ENCODE peak calls at places on chromosomes 2 and 18, in nine cellular contexts. One of them, this sample, is unnamed.

GRCh38 chr2:24878341-24878740 is 41.7 kb downstream of the ADCY3 start:
- DNase-seq in PC-3: no peak
- DNase-seq in SK-N-MC: no peak
- DNase-seq in mucosa of descending colon: no peak
- DNase-seq in neural progenitor cell: no peak
- DNase-seq in right cardiac atrium: no peak
- DNase-seq in stomach: no peak
- DNase-seq in lower lobe of right lung: no peak
- DNase-seq in heart left ventricle: no peak
- DNase-seq in this sample: no peak

GRCh38 chr2:1674276-1674675 is 70.0 kb downstream of the PXDN start:
- DNase-seq in lower lobe of right lung: peak; percentile 24
- DNase-seq in PC-3: no peak
- DNase-seq in mucosa of descending colon: no peak
- DNase-seq in SK-N-MC: no peak
- DNase-seq in neural progenitor cell: no peak
- DNase-seq in right cardiac atrium: no peak
- DNase-seq in heart left ventricle: no peak
- DNase-seq in stomach: peak; percentile 13
- DNase-seq in this sample: no peak

GRCh38 chr2:215537621-215538020 is 101.8 kb upstream of the FN1 start:
- DNase-seq in right cardiac atrium: no peak
- DNase-seq in PC-3: peak; percentile 74
- DNase-seq in neural progenitor cell: no peak
- DNase-seq in heart left ventricle: no peak
- DNase-seq in SK-N-MC: peak; percentile 100
- DNase-seq in mucosa of descending colon: no peak
- DNase-seq in lower lobe of right lung: no peak
- DNase-seq in stomach: no peak
- DNase-seq in this sample: no peak

GRCh38 chr18:48983793-48984437 is 33.1 kb upstream of the SMAD7 start:
- DNase-seq in lower lobe of right lung: no peak
- DNase-seq in SK-N-MC: peak; percentile 61
- DNase-seq in neural progenitor cell: no peak
- DNase-seq in heart left ventricle: peak; percentile 63
- DNase-seq in PC-3: no peak
- DNase-seq in right cardiac atrium: peak; percentile 50
- DNase-seq in stomach: peak; percentile 58
- DNase-seq in mucosa of descending colon: no peak
- DNase-seq in this sample: no peak

GRCh38 chr2:241618836-241619235 is 18.1 kb downstream of the THAP4 start:
- DNase-seq in neural progenitor cell: no peak
- DNase-seq in right cardiac atrium: no peak
- DNase-seq in heart left ventricle: no peak
- DNase-seq in lower lobe of right lung: no peak
- DNase-seq in mucosa of descending colon: no peak
- DNase-seq in stomach: no peak
- DNase-seq in SK-N-MC: no peak
- DNase-seq in PC-3: no peak
- DNase-seq in this sample: no peak

GRCh38 chr2:217901826-217902225 is 101.0 kb downstream of the TNS1 start:
- DNase-seq in stomach: no peak
- DNase-seq in right cardiac atrium: peak; percentile 48
- DNase-seq in neural progenitor cell: no peak
- DNase-seq in mucosa of descending colon: no peak
- DNase-seq in PC-3: no peak
- DNase-seq in lower lobe of right lung: no peak
- DNase-seq in SK-N-MC: no peak
- DNase-seq in heart left ventricle: peak; percentile 62
- DNase-seq in this sample: peak; percentile 73

GRCh38 chr2:235923859-235924674 is 244.1 kb downstream of the GBX2 start:
- DNase-seq in SK-N-MC: no peak
- DNase-seq in lower lobe of right lung: no peak
- DNase-seq in PC-3: no peak
- DNase-seq in right cardiac atrium: no peak
- DNase-seq in heart left ventricle: no peak
- DNase-seq in mucosa of descending colon: no peak
- DNase-seq in neural progenitor cell: no peak
- DNase-seq in stomach: no peak
- DNase-seq in this sample: no peak

GRCh38 chr2:216572582-216573578 is 60.3 kb upstream of the IGFBP2 start:
- DNase-seq in stomach: peak; percentile 91
- DNase-seq in PC-3: no peak
- DNase-seq in mucosa of descending colon: no peak
- DNase-seq in heart left ventricle: peak; percentile 93
- DNase-seq in lower lobe of right lung: no peak
- DNase-seq in neural progenitor cell: no peak
- DNase-seq in right cardiac atrium: peak; percentile 80
- DNase-seq in SK-N-MC: no peak
- DNase-seq in this sample: no peak

GRCh38 chr2:226074391-226074790 is 674.9 kb downstream of the NYAP2 start:
- DNase-seq in stomach: no peak
- DNase-seq in heart left ventricle: no peak
- DNase-seq in mucosa of descending colon: no peak
- DNase-seq in lower lobe of right lung: no peak
- DNase-seq in SK-N-MC: no peak
- DNase-seq in PC-3: peak; percentile 45
- DNase-seq in right cardiac atrium: no peak
- DNase-seq in neural progenitor cell: no peak
- DNase-seq in this sample: no peak

GRCh38 chr2:80068068-80068467 is 236.5 kb downstream of the LRRTM1 start:
- DNase-seq in lower lobe of right lung: peak; percentile 34
- DNase-seq in right cardiac atrium: no peak
- DNase-seq in mucosa of descending colon: no peak
- DNase-seq in heart left ventricle: no peak
- DNase-seq in neural progenitor cell: no peak
- DNase-seq in SK-N-MC: no peak
- DNase-seq in stomach: no peak
- DNase-seq in PC-3: no peak
- DNase-seq in this sample: no peak

GRCh38 chr2:20419007-20419576 is 27.8 kb upstream of the RHOB start:
- DNase-seq in stomach: peak; percentile 51
- DNase-seq in mucosa of descending colon: no peak
- DNase-seq in lower lobe of right lung: no peak
- DNase-seq in heart left ventricle: peak; percentile 52
- DNase-seq in neural progenitor cell: peak; percentile 67
- DNase-seq in right cardiac atrium: peak; percentile 47
- DNase-seq in PC-3: no peak
- DNase-seq in SK-N-MC: no peak
- DNase-seq in this sample: peak; percentile 41

GRCh38 chr2:191710411-191710900 is 32.5 kb downstream of the NABP1 start:
- DNase-seq in heart left ventricle: no peak
- DNase-seq in lower lobe of right lung: no peak
- DNase-seq in right cardiac atrium: no peak
- DNase-seq in SK-N-MC: no peak
- DNase-seq in PC-3: peak; percentile 33
- DNase-seq in mucosa of descending colon: no peak
- DNase-seq in stomach: no peak
- DNase-seq in neural progenitor cell: no peak
- DNase-seq in this sample: no peak

GRCh38 chr2:647003-647560 is 30.1 kb downstream of the TMEM18 start:
- DNase-seq in lower lobe of right lung: no peak
- DNase-seq in right cardiac atrium: no peak
- DNase-seq in stomach: peak; percentile 11
- DNase-seq in heart left ventricle: no peak
- DNase-seq in PC-3: no peak
- DNase-seq in SK-N-MC: no peak
- DNase-seq in neural progenitor cell: no peak
- DNase-seq in mucosa of descending colon: peak; percentile 33
- DNase-seq in this sample: no peak

GRCh38 chr18:62183578-62184195 is 3.2 kb downstream of the PIGN start:
- DNase-seq in right cardiac atrium: no peak
- DNase-seq in neural progenitor cell: peak; percentile 60
- DNase-seq in stomach: no peak
- DNase-seq in heart left ventricle: no peak
- DNase-seq in mucosa of descending colon: no peak
- DNase-seq in PC-3: peak; percentile 83
- DNase-seq in SK-N-MC: peak; percentile 56
- DNase-seq in lower lobe of right lung: no peak
- DNase-seq in this sample: peak; percentile 73

GRCh38 chr2:15939556-15939853 is 845 bp upstream of the MYCN start:
- DNase-seq in neural progenitor cell: no peak
- DNase-seq in heart left ventricle: peak; percentile 77
- DNase-seq in right cardiac atrium: peak; percentile 64
- DNase-seq in SK-N-MC: no peak
- DNase-seq in stomach: peak; percentile 72
- DNase-seq in PC-3: peak; percentile 50
- DNase-seq in mucosa of descending colon: peak; percentile 62
- DNase-seq in lower lobe of right lung: peak; percentile 70
- DNase-seq in this sample: no peak

GRCh38 chr2:15937105-15937881 is 3.1 kb upstream of the MYCN start:
- DNase-seq in stomach: no peak
- DNase-seq in heart left ventricle: no peak
- DNase-seq in SK-N-MC: no peak
- DNase-seq in neural progenitor cell: no peak
- DNase-seq in PC-3: no peak
- DNase-seq in right cardiac atrium: no peak
- DNase-seq in mucosa of descending colon: no peak
- DNase-seq in lower lobe of right lung: no peak
- DNase-seq in this sample: no peak

GRCh38 chr2:15937882-15938802 is 2.2 kb upstream of the MYCN start:
- DNase-seq in stomach: no peak
- DNase-seq in PC-3: no peak
- DNase-seq in right cardiac atrium: no peak
- DNase-seq in lower lobe of right lung: no peak
- DNase-seq in SK-N-MC: no peak
- DNase-seq in heart left ventricle: no peak
- DNase-seq in neural progenitor cell: no peak
- DNase-seq in mucosa of descending colon: no peak
- DNase-seq in this sample: no peak

GRCh38 chr2:15939854-15940660 is at the start of gene MYCN:
- DNase-seq in heart left ventricle: peak; percentile 52
- DNase-seq in lower lobe of right lung: no peak
- DNase-seq in right cardiac atrium: peak; percentile 23
- DNase-seq in stomach: peak; percentile 69
- DNase-seq in mucosa of descending colon: peak; percentile 56
- DNase-seq in neural progenitor cell: peak; percentile 95
- DNase-seq in SK-N-MC: peak; percentile 62
- DNase-seq in PC-3: no peak
- DNase-seq in this sample: peak; percentile 28

GRCh38 chr2:15938803-15939555 is 1.4 kb upstream of the MYCN start:
- DNase-seq in neural progenitor cell: no peak
- DNase-seq in mucosa of descending colon: no peak
- DNase-seq in stomach: no peak
- DNase-seq in lower lobe of right lung: no peak
- DNase-seq in SK-N-MC: no peak
- DNase-seq in PC-3: no peak
- DNase-seq in heart left ventricle: no peak
- DNase-seq in right cardiac atrium: no peak
- DNase-seq in this sample: no peak
- H3K4me3 ChIP-seq in neural progenitor cell: peak overlapping the region; percentile 78
- H3K4me3 ChIP-seq in mucosa of descending colon: no peak overlapping the region
- H3K4me3 ChIP-seq in stomach: peak overlapping the region; percentile 54
- H3K4me3 ChIP-seq in lower lobe of right lung: peak overlapping the region; percentile 57
- H3K4me3 ChIP-seq in SK-N-MC: no peak overlapping the region
- H3K4me3 ChIP-seq in PC-3: no peak overlapping the region
- H3K4me3 ChIP-seq in heart left ventricle: peak overlapping the region; percentile 68
- H3K4me3 ChIP-seq in right cardiac atrium: no peak overlapping the region
- H3K4me3 ChIP-seq in this sample: no peak overlapping the region

GRCh38 chr2:156253765-156254164 is 78.8 kb downstream of the NR4A2 start:
- DNase-seq in neural progenitor cell: no peak
- DNase-seq in stomach: no peak
- DNase-seq in SK-N-MC: no peak
- DNase-seq in PC-3: no peak
- DNase-seq in lower lobe of right lung: no peak
- DNase-seq in right cardiac atrium: no peak
- DNase-seq in heart left ventricle: no peak
- DNase-seq in mucosa of descending colon: no peak
- DNase-seq in this sample: no peak
- H3K4me3 ChIP-seq in neural progenitor cell: peak overlapping the region; percentile 70
- H3K4me3 ChIP-seq in stomach: no peak overlapping the region
- H3K4me3 ChIP-seq in SK-N-MC: peak overlapping the region; percentile 69
- H3K4me3 ChIP-seq in PC-3: peak overlapping the region; percentile 65
- H3K4me3 ChIP-seq in lower lobe of right lung: no peak overlapping the region
- H3K4me3 ChIP-seq in right cardiac atrium: no peak overlapping the region
- H3K4me3 ChIP-seq in heart left ventricle: no peak overlapping the region
- H3K4me3 ChIP-seq in mucosa of descending colon: no peak overlapping the region
- H3K4me3 ChIP-seq in this sample: no peak overlapping the region

GRCh38 chr2:104872866-104873688 is 19.2 kb downstream of the POU3F3 start:
- DNase-seq in neural progenitor cell: peak; percentile 89
- DNase-seq in lower lobe of right lung: peak; percentile 69
- DNase-seq in mucosa of descending colon: peak; percentile 57
- DNase-seq in SK-N-MC: no peak
- DNase-seq in right cardiac atrium: peak; percentile 64
- DNase-seq in heart left ventricle: peak; percentile 47
- DNase-seq in stomach: peak; percentile 57
- DNase-seq in PC-3: peak; percentile 67
- DNase-seq in this sample: peak; percentile 59

GRCh38 chr2:104878863-104879512 is 25.1 kb downstream of the POU3F3 start:
- DNase-seq in lower lobe of right lung: no peak
- DNase-seq in neural progenitor cell: no peak
- DNase-seq in right cardiac atrium: no peak
- DNase-seq in SK-N-MC: no peak
- DNase-seq in mucosa of descending colon: no peak
- DNase-seq in PC-3: no peak
- DNase-seq in stomach: no peak
- DNase-seq in heart left ventricle: no peak
- DNase-seq in this sample: no peak

GRCh38 chr2:104873689-104874054 is 19.8 kb downstream of the POU3F3 start:
- DNase-seq in right cardiac atrium: no peak
- DNase-seq in heart left ventricle: no peak
- DNase-seq in stomach: no peak
- DNase-seq in PC-3: no peak
- DNase-seq in neural progenitor cell: peak; percentile 49
- DNase-seq in lower lobe of right lung: no peak
- DNase-seq in SK-N-MC: no peak
- DNase-seq in mucosa of descending colon: no peak
- DNase-seq in this sample: no peak

GRCh38 chr2:104874230-104874629 is 20.3 kb downstream of the POU3F3 start:
- DNase-seq in neural progenitor cell: no peak
- DNase-seq in lower lobe of right lung: no peak
- DNase-seq in PC-3: no peak
- DNase-seq in heart left ventricle: no peak
- DNase-seq in mucosa of descending colon: no peak
- DNase-seq in right cardiac atrium: no peak
- DNase-seq in SK-N-MC: no peak
- DNase-seq in stomach: no peak
- DNase-seq in this sample: no peak

DNA sequence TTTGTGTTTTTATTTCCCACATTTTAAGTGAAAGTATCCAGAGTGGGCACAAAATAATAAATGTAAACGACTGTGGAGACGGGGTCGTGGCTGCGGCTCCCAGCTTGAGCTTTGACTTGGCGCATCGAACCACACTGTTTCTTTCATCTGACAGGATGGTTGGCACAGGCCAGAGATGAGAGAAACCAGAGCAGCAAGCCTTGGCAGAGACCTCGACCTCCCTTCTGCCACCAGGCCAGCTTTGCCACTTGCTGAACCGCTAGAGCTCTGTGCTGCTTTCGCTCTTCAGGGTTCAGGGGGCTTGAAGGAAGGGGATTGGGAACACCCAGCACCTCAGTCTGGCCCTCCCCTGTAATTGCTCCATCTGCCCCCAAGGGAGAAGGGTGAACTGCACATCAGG is 22.7 kb downstream of the POU3F3 start:
- DNase-seq in mucosa of descending colon: no peak
- DNase-seq in lower lobe of right lung: no peak
- DNase-seq in heart left ventricle: no peak
- DNase-seq in neural progenitor cell: no peak
- DNase-seq in SK-N-MC: no peak
- DNase-seq in PC-3: no peak
- DNase-seq in right cardiac atrium: no peak
- DNase-seq in stomach: no peak
- DNase-seq in this sample: no peak
- H3K4me3 ChIP-seq in mucosa of descending colon: no peak overlapping the region
- H3K4me3 ChIP-seq in lower lobe of right lung: no peak overlapping the region
- H3K4me3 ChIP-seq in heart left ventricle: no peak overlapping the region
- H3K4me3 ChIP-seq in neural progenitor cell: no peak overlapping the region
- H3K4me3 ChIP-seq in SK-N-MC: no peak overlapping the region
- H3K4me3 ChIP-seq in PC-3: no peak overlapping the region
- H3K4me3 ChIP-seq in right cardiac atrium: no peak overlapping the region
- H3K4me3 ChIP-seq in stomach: no peak overlapping the region
- H3K4me3 ChIP-seq in this sample: no peak overlapping the region

GRCh38 chr2:233387667-233388528 is 33.6 kb downstream of the DGKD start:
- DNase-seq in heart left ventricle: peak; percentile 95
- DNase-seq in lower lobe of right lung: peak; percentile 84
- DNase-seq in PC-3: no peak
- DNase-seq in stomach: peak; percentile 88
- DNase-seq in neural progenitor cell: no peak
- DNase-seq in right cardiac atrium: peak; percentile 92
- DNase-seq in SK-N-MC: no peak
- DNase-seq in mucosa of descending colon: peak; percentile 69
- DNase-seq in this sample: no peak
- H3K4me3 ChIP-seq in heart left ventricle: peak overlapping the region; percentile 19
- H3K4me3 ChIP-seq in lower lobe of right lung: peak overlapping the region; percentile 2
- H3K4me3 ChIP-seq in PC-3: no peak overlapping the region
- H3K4me3 ChIP-seq in stomach: no peak overlapping the region
- H3K4me3 ChIP-seq in neural progenitor cell: no peak overlapping the region
- H3K4me3 ChIP-seq in right cardiac atrium: no peak overlapping the region
- H3K4me3 ChIP-seq in SK-N-MC: peak overlapping the region; percentile 41
- H3K4me3 ChIP-seq in mucosa of descending colon: no peak overlapping the region
- H3K4me3 ChIP-seq in this sample: no peak overlapping the region